ENCODE peak calls at places on chromosomes 6 and 20, in nine cellular contexts. P is B cell, A is type B pancreatic cell, S is fibroblast of lung, E is T-helper 17 cell, Q is myocyte, K is Right ventricle myocardium inferior, J is IMR-90, W is fibroblast of mammary gland. R is an unnamed sample.

GRCh38 chr6:30876039-30876730 is 8.1 kb upstream of the DDR1 start:
- DNase-seq in A (no peak), E (no peak), K (no peak), Q (peak; percentile 56), S (peak; percentile 76), W (peak; percentile 83), P (no peak), J (peak; percentile 75), R (no peak)

GRCh38 chr6:33744001-33744848 is 2.5 kb downstream of the IP6K3 start:
- DNase-seq in J (peak; percentile 70), S (peak; percentile 75), A (no peak), Q (peak; percentile 89), E (peak; percentile 53), K (peak; percentile 68), P (peak; percentile 76), W (peak; percentile 69), R (peak; percentile 90)

GRCh38 chr6:127446356-127446755 is 12.8 kb downstream of the KIAA0408 start:
- DNase-seq in S (peak; percentile 41), A (no peak), E (no peak), W (peak; percentile 74), Q (peak; percentile 44), P (no peak), J (no peak), K (no peak), R (no peak)

GRCh38 chr6:48736486-48737206 is 625.6 kb upstream of the PTCHD4 start:
- DNase-seq in W (peak; percentile 94), K (no peak), J (peak; percentile 90), E (no peak), P (no peak), A (no peak), S (peak; percentile 88), Q (peak; percentile 19), R (no peak)

GRCh38 chr6:5490495-5491069 is 229.3 kb downstream of the FARS2 start:
- DNase-seq in J (no peak), K (no peak), Q (no peak), A (no peak), P (no peak), E (no peak), S (no peak), W (no peak), R (no peak)

GRCh38 chr6:35400901-35401311 is 51.2 kb upstream of the FANCE start:
- DNase-seq in Q (no peak), J (peak; percentile 49), S (no peak), W (peak; percentile 43), P (no peak), K (no peak), E (no peak), A (no peak), R (no peak)

GRCh38 chr6:404685-405423 is 13.3 kb downstream of the IRF4 start:
- DNase-seq in Q (no peak), P (peak; percentile 54), J (no peak), S (no peak), W (no peak), A (no peak), E (no peak), K (no peak), R (no peak)

GRCh38 chr6:168603234-168603633 is 162.2 kb downstream of the SMOC2 start:
- DNase-seq in J (no peak), K (no peak), E (no peak), P (no peak), S (no peak), Q (no peak), A (peak; percentile 54), W (no peak), R (no peak)

GRCh38 chr6:132937466-132937906 is 123.1 kb downstream of the RPS12 start:
- DNase-seq in J (peak; percentile 44), S (peak; percentile 58), Q (peak; percentile 60), P (no peak), K (no peak), W (peak; percentile 51), E (no peak), A (no peak), R (no peak)

GRCh38 chr20:7399114-7399513 is 541.1 kb downstream of the HAO1 start:
- DNase-seq in A (no peak), Q (no peak), K (no peak), S (no peak), W (no peak), J (no peak), P (no peak), E (no peak), R (no peak)

GRCh38 chr20:49620364-49621240 is 52.7 kb upstream of the PTGIS start:
- DNase-seq in S (no peak), K (no peak), J (no peak), P (peak; percentile 69), Q (peak; percentile 18), W (no peak), A (no peak), E (no peak), R (no peak)

GRCh38 chr6:11152581-11152980 is 41.1 kb upstream of the ERVFRD-1 start:
- DNase-seq in Q (no peak), W (no peak), A (no peak), E (no peak), J (no peak), S (no peak), K (no peak), P (no peak), R (no peak)

GRCh38 chr6:106510090-106510970 is 119.0 kb downstream of the RTN4IP1 start:
- DNase-seq in Q (peak; percentile 41), J (no peak), K (peak; percentile 89), A (no peak), S (peak; percentile 59), E (peak; percentile 69), W (peak; percentile 70), P (peak; percentile 76), R (no peak)

GRCh38 chr6:26031151-26031594 is 56.1 kb upstream of the HFE start:
- DNase-seq in Q (no peak), E (no peak), J (no peak), P (no peak), W (peak; percentile 20), A (no peak), K (no peak), S (no peak), R (no peak)

GRCh38 chr6:100925756-100926155 is 44.6 kb upstream of the ASCC3 start:
- DNase-seq in A (no peak), Q (no peak), K (no peak), W (no peak), E (no peak), J (no peak), P (no peak), S (no peak), R (no peak)

GRCh38 chr6:39439342-39440038 is 117.0 kb upstream of the KCNK16 start:
- DNase-seq in E (no peak), P (no peak), S (no peak), J (no peak), A (no peak), W (no peak), Q (no peak), K (no peak), R (no peak)

GRCh38 chr20:25233016-25233772 is 14.7 kb upstream of the PYGB start:
- DNase-seq in E (no peak), S (peak; percentile 88), A (no peak), J (peak; percentile 65), Q (peak; percentile 49), K (no peak), P (no peak), W (peak; percentile 88), R (no peak)

GRCh38 chr20:10125757-10126156 is 91.0 kb downstream of the ANKEF1 start:
- DNase-seq in A (no peak), J (peak; percentile 21), S (peak; percentile 57), W (peak; percentile 69), E (no peak), K (no peak), Q (no peak), P (no peak), R (no peak)

GRCh38 chr6:33297956-33298772 is 578 bp downstream of the RGL2 start:
- DNase-seq in P (peak; percentile 73), K (no peak), J (peak; percentile 75), A (no peak), W (peak; percentile 80), Q (peak; percentile 82), S (peak; percentile 78), E (peak; percentile 51), R (no peak)

GRCh38 chr20:30484749-30485070 is 772.8 kb upstream of the DEFB115 start:
- DNase-seq in W (no peak), P (no peak), K (no peak), E (no peak), A (no peak), Q (no peak), J (no peak), S (no peak), R (no peak)

GRCh38 chr6:158058156-158058723 is 76.6 kb downstream of the SYNJ2 start:
- DNase-seq in A (no peak), W (peak; percentile 60), K (no peak), J (no peak), E (no peak), Q (no peak), S (peak; percentile 68), P (no peak), R (no peak)

GRCh38 chr6:5827061-5828037 is 179.4 kb downstream of the NRN1 start:
- DNase-seq in Q (peak; percentile 6), W (no peak), J (no peak), S (no peak), E (no peak), A (no peak), P (no peak), K (no peak), R (no peak)

GRCh38 chr20:2871111-2871465 is 2.2 kb upstream of the PTPRA start:
- DNase-seq in J (peak; percentile 16), K (no peak), S (peak; percentile 41), Q (peak; percentile 21), E (no peak), P (no peak), W (peak; percentile 62), A (no peak), R (no peak)

GRCh38 chr6:16909599-16910360 is 148.5 kb upstream of the ATXN1 start:
- DNase-seq in Q (peak; percentile 2), K (no peak), E (no peak), W (peak; percentile 93), J (peak; percentile 91), S (peak; percentile 76), A (no peak), P (no peak), R (no peak)

GRCh38 chr6:128365520-128366160 is 154.8 kb downstream of the PTPRK start:
- DNase-seq in A (no peak), W (no peak), P (no peak), J (no peak), E (no peak), S (no peak), Q (no peak), K (no peak), R (no peak)

GRCh38 chr6:43468748-43469681 is 8.4 kb upstream of the TJAP1 start:
- DNase-seq in P (no peak), J (no peak), A (no peak), E (no peak), W (no peak), K (no peak), Q (no peak), S (no peak), R (no peak)

R was measured in NCI-H1694 treated with DMSO at 0.1 percent for 48 hours.